ENCODE peak calls at places on chromosomes 13 and 19, in seven cellular contexts. One of them, this sample, is unnamed.

GRCh38 chr13:88345171-88345847 is 674.1 kb downstream of the SLITRK5 start:
- DNase-seq in HT-29: no peak
- DNase-seq in T-helper 17 cell: no peak
- DNase-seq in fibroblast of the conjunctiva: no peak
- DNase-seq in NCI-H774: no peak
- DNase-seq in mucosa of descending colon: no peak
- DNase-seq in NCI-H1417 treated with DMSO at 0.1 percent for 48 hours: no peak
- DNase-seq in this sample: no peak

GRCh38 chr19:39428309-39429112 is 7.2 kb downstream of the RPS16 start:
- DNase-seq in mucosa of descending colon: peak
- DNase-seq in fibroblast of the conjunctiva: no peak
- DNase-seq in T-helper 17 cell: no peak
- DNase-seq in NCI-H774: no peak
- DNase-seq in NCI-H1417 treated with DMSO at 0.1 percent for 48 hours: no peak
- DNase-seq in HT-29: peak
- DNase-seq in this sample: peak

GRCh38 chr13:39946769-39947168 is 291.3 kb downstream of the COG6 start:
- DNase-seq in fibroblast of the conjunctiva: no peak
- DNase-seq in NCI-H1417 treated with DMSO at 0.1 percent for 48 hours: no peak
- DNase-seq in NCI-H774: no peak
- DNase-seq in mucosa of descending colon: no peak
- DNase-seq in HT-29: no peak
- DNase-seq in T-helper 17 cell: no peak
- DNase-seq in this sample: no peak

GRCh38 chr19:52961981-52962380 is 700 bp downstream of the ZNF816 start:
- DNase-seq in fibroblast of the conjunctiva: no peak
- DNase-seq in T-helper 17 cell: no peak
- DNase-seq in HT-29: no peak
- DNase-seq in NCI-H1417 treated with DMSO at 0.1 percent for 48 hours: no peak
- DNase-seq in NCI-H774: no peak
- DNase-seq in mucosa of descending colon: no peak
- DNase-seq in this sample: no peak

GRCh38 chr19:11050323-11051114 is 38.7 kb upstream of the LDLR start:
- DNase-seq in fibroblast of the conjunctiva: no peak
- DNase-seq in mucosa of descending colon: no peak
- DNase-seq in HT-29: no peak
- DNase-seq in T-helper 17 cell: no peak
- DNase-seq in NCI-H1417 treated with DMSO at 0.1 percent for 48 hours: no peak
- DNase-seq in NCI-H774: no peak
- DNase-seq in this sample: no peak

GRCh38 chr13:107291875-107292274 is 723.9 kb upstream of the ARGLU1 start:
- DNase-seq in fibroblast of the conjunctiva: no peak
- DNase-seq in mucosa of descending colon: no peak
- DNase-seq in HT-29: no peak
- DNase-seq in T-helper 17 cell: no peak
- DNase-seq in NCI-H1417 treated with DMSO at 0.1 percent for 48 hours: no peak
- DNase-seq in NCI-H774: no peak
- DNase-seq in this sample: no peak

GRCh38 chr19:30479231-30479630 is 107.0 kb downstream of the ZNF536 start:
- DNase-seq in HT-29: no peak
- DNase-seq in NCI-H1417 treated with DMSO at 0.1 percent for 48 hours: no peak
- DNase-seq in T-helper 17 cell: no peak
- DNase-seq in NCI-H774: no peak
- DNase-seq in mucosa of descending colon: no peak
- DNase-seq in fibroblast of the conjunctiva: peak
- DNase-seq in this sample: no peak

GRCh38 chr19:4521170-4521887 is 3.0 kb upstream of the PLIN4 start:
- DNase-seq in fibroblast of the conjunctiva: no peak
- DNase-seq in HT-29: no peak
- DNase-seq in NCI-H1417 treated with DMSO at 0.1 percent for 48 hours: no peak
- DNase-seq in T-helper 17 cell: no peak
- DNase-seq in NCI-H774: no peak
- DNase-seq in mucosa of descending colon: no peak
- DNase-seq in this sample: no peak

GRCh38 chr19:11138659-11139526 is 16.7 kb downstream of the SPC24 start:
- DNase-seq in HT-29: peak
- DNase-seq in T-helper 17 cell: no peak
- DNase-seq in fibroblast of the conjunctiva: peak
- DNase-seq in NCI-H774: no peak
- DNase-seq in mucosa of descending colon: peak
- DNase-seq in NCI-H1417 treated with DMSO at 0.1 percent for 48 hours: no peak
- DNase-seq in this sample: no peak